ENCODE peak calls at places on chromosomes 4 and X, in four cellular contexts. U is transverse colon, M is RWPE2, P is stomach. Z is an unnamed sample. For H3K36me3, the result is how much of the 10 kb centered on the place peaks cover.

GRCh38 chr4:18075823-18076433 is 54.4 kb upstream of the LCORL start:
- DNase-seq in U (peak), M (no peak), P (peak), Z (no peak)

GRCh38 chrX:112211459-112211858 is 128.9 kb upstream of the TRPC5 start:
- DNase-seq in U (no peak), M (no peak), P (no peak), Z (no peak)

GRCh38 chr4:173509031-173510001 is 20.7 kb downstream of the HAND2 start:
- DNase-seq in U (no peak), M (no peak), P (no peak), Z (no peak)

GRCh38 chr4:129335263-129335662 is 239.3 kb downstream of the C4orf33 start:
- DNase-seq in U (no peak), M (no peak), P (no peak), Z (no peak)

GRCh38 chrX:35722128-35722527 is 76.0 kb upstream of the MAGEB16 start:
- DNase-seq in U (no peak), M (no peak), P (no peak), Z (no peak)

GRCh38 chr4:1499465-1499864 is 93.2 kb upstream of the NKX1-1 start:
- DNase-seq in U (no peak), M (no peak), P (no peak), Z (no peak)

GRCh38 chr4:138182838-138183426 is 59.2 kb downstream of the SLC7A11 start:
- DNase-seq in U (no peak), M (no peak), P (no peak), Z (peak)

GRCh38 chr4:186840771-186841301 is 117.2 kb upstream of the FAT1 start:
- DNase-seq in U (no peak), M (no peak), P (no peak), Z (no peak)

GRCh38 chr4:184191267-184191666 is 26.4 kb downstream of the ENPP6 start:
- DNase-seq in U (no peak), M (no peak), P (no peak), Z (no peak)

DNA sequence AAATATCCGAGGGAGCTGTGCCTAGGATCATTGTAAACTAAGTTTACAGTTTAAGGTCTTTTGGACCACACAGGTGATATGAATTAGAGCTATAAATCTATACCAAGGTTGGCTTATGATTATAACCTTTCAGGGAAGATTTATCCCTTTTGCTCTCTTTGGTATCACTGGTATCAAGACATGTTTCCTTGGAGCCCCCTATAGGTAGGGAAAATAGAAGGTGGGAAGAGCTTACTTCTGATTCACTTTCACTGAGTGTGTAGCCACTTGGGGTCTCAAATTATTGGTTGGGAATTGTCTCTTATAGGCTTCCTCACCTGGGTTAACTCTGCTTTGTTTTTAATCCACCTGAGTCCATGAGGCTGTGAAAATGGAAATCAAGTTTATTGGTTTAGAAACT is 262.1 kb upstream of the NR3C2 start:
- DNase-seq in U (no peak), M (no peak), P (no peak), Z (no peak)
- TF ChIP-seq CTCF in U (no peak), M (peak), P (no peak), Z (no peak)

DNA sequence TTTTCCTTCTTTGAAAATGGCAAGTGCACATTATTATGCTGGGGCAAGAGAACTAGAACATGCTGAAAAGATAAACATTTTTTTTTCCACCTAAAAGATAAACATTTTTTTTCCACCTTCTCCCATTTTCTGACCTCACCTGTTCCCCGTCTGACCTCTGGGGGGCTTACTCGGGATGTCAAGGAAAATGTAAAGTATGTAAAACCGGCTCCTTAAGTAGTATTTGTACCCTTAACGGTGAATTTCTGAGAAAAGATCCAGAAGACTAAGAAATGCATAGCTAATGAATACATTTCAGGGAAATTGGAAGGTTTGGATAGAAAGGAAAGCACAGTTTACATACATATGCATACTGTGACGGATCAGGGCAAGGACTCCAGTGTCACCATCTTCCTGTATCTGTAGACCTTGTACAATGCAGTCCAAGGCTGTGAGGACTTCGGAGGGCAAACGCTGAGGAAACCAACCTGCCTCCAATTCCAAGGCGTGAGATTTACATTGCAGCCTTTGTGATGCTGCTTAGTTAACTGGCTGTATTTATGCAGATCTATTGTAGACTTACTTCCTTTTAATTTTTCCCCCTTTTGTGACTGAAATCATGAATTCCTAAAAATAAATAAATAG is 2185.9 kb upstream of the TENM3 start:
- DNase-seq in U (no peak), M (no peak), P (no peak), Z (no peak)
- H3K4me3 ChIP-seq in U (peak), M (no peak), P (no peak), Z (no peak)

DNA sequence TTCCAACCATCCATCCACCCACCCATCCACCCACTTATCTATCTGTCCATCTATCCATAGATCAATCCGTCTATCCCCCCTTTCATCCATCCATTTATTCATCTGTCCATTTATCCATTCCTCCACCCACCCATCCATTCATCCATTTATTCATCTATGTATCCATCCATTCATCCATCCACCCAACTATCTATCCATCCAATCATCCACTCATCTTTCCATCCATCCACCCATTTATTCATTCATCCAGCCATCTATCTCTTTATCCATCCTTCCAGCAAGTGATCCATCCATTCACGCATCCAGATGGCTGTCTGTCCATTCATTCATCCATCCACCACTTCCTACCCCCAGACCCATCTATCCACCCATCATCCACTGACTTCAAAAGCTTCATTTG is 84.0 kb upstream of the CD99 start:
- DNase-seq in U (no peak), M (no peak), P (no peak), Z (no peak)
- H3K36me3 ChIP-seq in U (under half), M (under half), P (under half), Z (under half)

GRCh38 chrX:47646636-47647035 is 3.7 kb downstream of the ELK1 start:
- DNase-seq in U (no peak), M (no peak), P (no peak), Z (no peak)

GRCh38 chrX:47645530-47645929 is 4.8 kb downstream of the ELK1 start:
- DNase-seq in U (no peak), M (no peak), P (no peak), Z (no peak)

GRCh38 chrX:47644557-47645091 is 5.7 kb downstream of the ELK1 start:
- DNase-seq in U (no peak), M (no peak), P (no peak), Z (no peak)

GRCh38 chrX:47648376-47648775 is 2.0 kb downstream of the ELK1 start:
- DNase-seq in U (no peak), M (no peak), P (no peak), Z (no peak)

GRCh38 chrX:47643926-47644325 is 6.4 kb downstream of the ELK1 start:
- DNase-seq in U (no peak), M (no peak), P (no peak), Z (no peak)
- TF ChIP-seq CTCF in U (peak), M (no peak), P (no peak), Z (peak)

Z was measured in BJ.